ENCODE peak calls at places on chromosomes 1 and 21, in eight cellular contexts. K, D, J, C, S, B, O and Q are unnamed samples.
A peak's percentile ranks its signal among the peaks of the same experiment; 100 is the strongest.

GRCh38 chr1:214717323-214717722 is 114.3 kb downstream of the CENPF start:
- DNase-seq in K (no peak), D (no peak), J (no peak), C (no peak), S (no peak), B (no peak), O (no peak), Q (no peak)

GRCh38 chr1:231957361-231957760 is 330.8 kb downstream of the DISC1 start:
- DNase-seq in K (no peak), D (no peak), J (no peak), C (no peak), S (no peak), B (no peak), O (no peak), Q (no peak)

GRCh38 chr1:224785622-224786021 is 143.9 kb upstream of the DNAH14 start:
- DNase-seq in K (no peak), D (no peak), J (no peak), C (no peak), S (no peak), B (peak; percentile 12), O (no peak), Q (no peak)

GRCh38 chr1:227730630-227731151 is 4.4 kb downstream of the JMJD4 start:
- DNase-seq in K (no peak), D (no peak), J (no peak), C (no peak), S (no peak), B (no peak), O (peak; percentile 21), Q (no peak)

GRCh38 chr1:115320368-115320767 is 17.7 kb downstream of the NGF start:
- DNase-seq in K (no peak), D (no peak), J (no peak), C (no peak), S (no peak), B (no peak), O (no peak), Q (no peak)

GRCh38 chr1:175002910-175003517 is 3.3 kb downstream of the CACYBP start:
- DNase-seq in K (no peak), D (no peak), J (no peak), C (no peak), S (no peak), B (no peak), O (no peak), Q (no peak)

GRCh38 chr1:18999287-18999852 is 42.9 kb upstream of the IFFO2 start:
- DNase-seq in K (no peak), D (peak; percentile 42), J (no peak), C (no peak), S (no peak), B (no peak), O (no peak), Q (no peak)

GRCh38 chr21:42062543-42063022 is 8.5 kb upstream of the UMODL1 start:
- DNase-seq in K (no peak), D (no peak), J (peak; percentile 56), C (no peak), S (no peak), B (peak; percentile 76), O (no peak), Q (no peak)

GRCh38 chr1:42999308-42999707 is 40.6 kb upstream of the SLC2A1 start:
- DNase-seq in K (no peak), D (no peak), J (no peak), C (no peak), S (no peak), B (no peak), O (peak; percentile 26), Q (no peak)

GRCh38 chr21:33403786-33404571 is 766 bp downstream of the IFNGR2 start:
- DNase-seq in K (peak; percentile 71), D (peak; percentile 49), J (peak; percentile 62), C (peak; percentile 83), S (no peak), B (peak; percentile 66), O (peak; percentile 26), Q (peak; percentile 94)

GRCh38 chr1:236084386-236084730 is 19.5 kb upstream of the NID1 start:
- DNase-seq in K (no peak), D (no peak), J (no peak), C (no peak), S (no peak), B (no peak), O (no peak), Q (no peak)

GRCh38 chr21:32777269-32777668 is 5.7 kb upstream of the PAXBP1 start:
- DNase-seq in K (no peak), D (no peak), J (no peak), C (no peak), S (no peak), B (no peak), O (no peak), Q (no peak)

GRCh38 chr1:226825037-226825745 is 45.2 kb upstream of the PSEN2 start:
- DNase-seq in K (no peak), D (no peak), J (no peak), C (no peak), S (no peak), B (no peak), O (no peak), Q (no peak)

GRCh38 chr1:54857741-54858665 is 29.0 kb downstream of the DHCR24 start:
- DNase-seq in K (no peak), D (no peak), J (peak; percentile 23), C (peak; percentile 40), S (peak; percentile 53), B (no peak), O (no peak), Q (peak; percentile 25)

GRCh38 chr1:28085129-28085528 is 3.3 kb downstream of the EYA3 start:
- DNase-seq in K (no peak), D (no peak), J (no peak), C (no peak), S (no peak), B (no peak), O (no peak), Q (no peak)

GRCh38 chr21:44703731-44704635 is 7.0 kb downstream of the KRTAP10-12 start:
- DNase-seq in K (no peak), D (no peak), J (no peak), C (no peak), S (no peak), B (no peak), O (no peak), Q (no peak)

GRCh38 chr21:44701023-44701400 is 4.0 kb downstream of the KRTAP10-12 start:
- DNase-seq in K (no peak), D (no peak), J (no peak), C (no peak), S (no peak), B (no peak), O (no peak), Q (no peak)

GRCh38 chr21:44701541-44701940 is 4.6 kb downstream of the KRTAP10-12 start:
- DNase-seq in K (no peak), D (no peak), J (no peak), C (no peak), S (no peak), B (no peak), O (no peak), Q (no peak)

GRCh38 chr21:44702973-44703730 is 6.2 kb downstream of the KRTAP10-12 start:
- DNase-seq in K (no peak), D (no peak), J (no peak), C (no peak), S (no peak), B (no peak), O (peak; percentile 55), Q (no peak)

DNA sequence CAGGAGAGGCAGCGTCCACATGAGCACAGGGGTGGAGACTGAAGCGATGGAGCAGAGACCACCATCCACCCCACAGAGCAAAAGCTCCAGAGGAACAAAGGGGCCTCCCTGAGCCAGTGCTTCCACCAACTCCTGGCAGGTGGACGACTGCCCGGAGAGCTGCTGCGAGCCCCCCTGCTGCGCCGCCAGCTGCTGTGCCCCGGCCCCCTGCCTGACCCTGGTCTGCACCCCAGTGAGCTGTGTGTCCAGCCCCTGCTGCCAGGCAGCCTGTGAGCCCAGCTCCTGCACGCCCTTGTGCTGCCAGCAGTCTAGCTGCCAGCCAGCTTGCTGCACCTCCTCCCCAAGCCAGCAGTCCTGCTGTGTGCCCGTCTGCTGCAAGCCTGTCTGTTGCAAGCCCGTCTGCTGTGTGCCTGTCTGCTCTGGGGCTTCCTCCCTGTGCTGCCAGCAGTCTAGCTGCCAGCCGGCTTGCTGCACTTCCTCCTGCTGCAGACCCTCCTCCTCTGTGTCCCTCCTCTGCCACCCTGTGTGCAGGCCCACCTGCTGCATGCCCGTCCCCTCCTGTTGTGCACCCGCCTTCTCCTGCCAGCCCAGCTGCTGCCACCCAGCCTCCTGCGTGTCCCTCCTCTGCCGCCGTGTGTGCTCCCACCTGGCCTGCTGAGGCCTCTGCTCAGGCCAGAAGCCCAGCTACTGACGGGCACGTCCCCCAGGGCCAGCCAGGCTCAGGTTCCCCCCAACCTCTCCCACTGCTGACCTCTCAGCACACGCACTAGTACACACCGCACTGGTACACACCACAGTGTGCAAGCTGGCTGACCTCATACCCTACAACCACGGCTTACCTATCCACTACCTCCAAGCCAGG is 5.4 kb downstream of the KRTAP10-12 start:
- DNase-seq in K (no peak), D (no peak), J (no peak), C (no peak), S (no peak), B (no peak), O (no peak), Q (no peak)
- TF ChIP-seq POLR2A in K (no peak), D (no peak), J (no peak), C (no peak), S (no peak), B (no peak), O (no peak), Q (no peak)

GRCh38 chr1:192826791-192827477 is 18.1 kb downstream of the RGS2 start:
- DNase-seq in K (no peak), D (no peak), J (no peak), C (no peak), S (peak; percentile 36), B (no peak), O (no peak), Q (no peak)
- TF ChIP-seq POLR2AphosphoS5 in K (no peak), D (no peak), J (no peak), C (no peak), S (no peak), B (no peak), O (no peak), Q (no peak)

GRCh38 chr1:201400257-201401230 is 1.4 kb upstream of the LAD1 start:
- DNase-seq in K (no peak), D (no peak), J (no peak), C (no peak), S (no peak), B (no peak), O (no peak), Q (no peak)
- H3K27me3 ChIP-seq in K (peaks cover 49% of the 10 kb centered on the region), D (no peaks in the 10 kb centered on the region), J (peaks cover 17% of the 10 kb centered on the region), C (peaks cover 23% of the 10 kb centered on the region), S (no peaks in the 10 kb centered on the region), B (peaks cover 23% of the 10 kb centered on the region), O (no peaks in the 10 kb centered on the region), Q (no peaks in the 10 kb centered on the region)

DNA sequence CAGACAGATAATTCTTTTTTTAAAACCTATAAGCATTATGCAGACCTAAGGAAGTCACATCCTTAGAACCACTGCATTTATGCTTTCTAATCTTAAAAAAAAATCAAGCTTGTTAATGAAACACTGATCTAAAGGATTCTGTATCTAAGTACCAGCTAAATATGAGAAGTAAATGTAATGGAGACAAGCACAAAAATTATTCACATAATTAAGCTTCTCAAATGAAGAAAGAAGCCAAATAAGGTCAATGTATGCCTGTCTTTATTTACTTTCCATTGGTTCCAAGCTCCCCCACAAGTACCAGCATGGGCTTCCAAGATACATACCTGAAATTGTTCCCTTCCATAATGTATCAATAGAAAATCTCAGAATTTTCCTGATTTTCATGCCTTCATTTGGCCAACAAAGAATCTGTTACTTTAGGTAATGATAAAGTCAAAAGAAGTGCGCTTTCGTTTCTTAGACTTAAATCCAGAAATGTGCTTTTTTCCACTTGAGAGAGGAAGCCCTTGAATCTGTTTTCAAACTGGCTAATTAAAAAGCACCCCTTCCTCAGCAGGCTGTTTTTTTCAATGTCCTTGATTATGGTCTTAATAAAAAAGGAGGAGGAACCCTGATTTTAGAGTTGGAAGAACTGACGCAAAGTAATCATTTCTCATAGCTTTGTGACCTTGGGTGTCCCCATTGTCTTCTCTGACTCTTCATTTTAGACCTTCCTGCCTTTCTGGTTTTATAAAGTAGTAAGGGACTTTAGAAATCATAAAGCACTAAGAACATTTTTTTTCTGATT is 3.8 kb downstream of the RGS2 start:
- DNase-seq in K (no peak), D (no peak), J (no peak), C (no peak), S (no peak), B (no peak), O (no peak), Q (no peak)
- TF ChIP-seq POLR2A in K (no peak), D (no peak), J (no peak), C (no peak), S (no peak), B (no peak), O (no peak), Q (no peak)